ENCODE peak calls at places on chromosomes 6 and 20, in four cellular contexts. X, T, Z and L are unnamed samples.

GRCh38 chr6:100719883-100720682 is 161.0 kb downstream of the ASCC3 start:
- DNase-seq in X (no peak), T (peak; percentile 21), Z (no peak), L (no peak)

GRCh38 chr6:88780714-88781389 is 182.6 kb downstream of the RNGTT start:
- DNase-seq in X (peak; percentile 62), T (peak; percentile 89), Z (peak; percentile 66), L (peak; percentile 29)

GRCh38 chr6:138972226-138972665 is 15.8 kb downstream of the REPS1 start:
- DNase-seq in X (no peak), T (no peak), Z (no peak), L (no peak)

GRCh38 chr6:112881027-112881426 is 533.9 kb downstream of the RFPL4B start:
- DNase-seq in X (no peak), T (no peak), Z (no peak), L (no peak)

GRCh38 chr6:130513770-130514169 is 148.0 kb downstream of the TMEM200A start:
- DNase-seq in X (no peak), T (peak; percentile 71), Z (no peak), L (no peak)

GRCh38 chr20:8150591-8150990 is 18.5 kb downstream of the PLCB1 start:
- DNase-seq in X (no peak), T (no peak), Z (no peak), L (no peak)

GRCh38 chr6:75759207-75759606 is 10.2 kb downstream of the MYO6 start:
- DNase-seq in X (no peak), T (no peak), Z (no peak), L (no peak)

GRCh38 chr6:144334150-144334708 is 49.1 kb downstream of the UTRN start:
- DNase-seq in X (no peak), T (peak; percentile 68), Z (no peak), L (peak; percentile 71)

GRCh38 chr20:49956689-49957443 is 20.7 kb downstream of the RNF114 start:
- DNase-seq in X (no peak), T (no peak), Z (no peak), L (no peak)

GRCh38 chr6:28940859-28941680 is 17.3 kb upstream of the TRIM27 start:
- DNase-seq in X (peak; percentile 73), T (peak; percentile 57), Z (peak; percentile 80), L (peak; percentile 86)

GRCh38 chr6:13273202-13273930 is 55.0 kb downstream of the TBC1D7 start:
- DNase-seq in X (no peak), T (no peak), Z (no peak), L (no peak)

GRCh38 chr20:24533449-24533848 is 64.0 kb downstream of the SYNDIG1 start:
- DNase-seq in X (no peak), T (no peak), Z (peak; percentile 38), L (no peak)

GRCh38 chr6:119986934-119987549 is 637.5 kb upstream of the MAN1A1 start:
- DNase-seq in X (no peak), T (peak; percentile 42), Z (peak; percentile 41), L (no peak)

GRCh38 chr6:108133594-108134179 is 32.1 kb upstream of the NR2E1 start:
- DNase-seq in X (peak; percentile 60), T (no peak), Z (peak; percentile 94), L (peak; percentile 65)

GRCh38 chr6:116616757-116617093 is 446 bp downstream of the RSPH4A start:
- DNase-seq in X (no peak), T (no peak), Z (peak; percentile 36), L (no peak)

GRCh38 chr6:154236646-154237236 is 119.9 kb downstream of the IPCEF1 start:
- DNase-seq in X (no peak), T (no peak), Z (no peak), L (no peak)

GRCh38 chr6:155224618-155225017 is 39.2 kb upstream of the CLDN20 start:
- DNase-seq in X (no peak), T (no peak), Z (no peak), L (no peak)

GRCh38 chr6:117916483-117916882 is 9.4 kb downstream of the SLC35F1 start:
- DNase-seq in X (no peak), T (no peak), Z (no peak), L (no peak)

GRCh38 chr6:107491791-107492674 is 2.1 kb downstream of the SOBP start:
- DNase-seq in X (peak; percentile 58), T (no peak), Z (no peak), L (no peak)

GRCh38 chr6:104908031-104908430 is 48.3 kb upstream of the HACE1 start:
- DNase-seq in X (no peak), T (no peak), Z (no peak), L (no peak)

GRCh38 chr6:130372786-130373185 is 7.0 kb downstream of the TMEM200A start:
- DNase-seq in X (no peak), T (no peak), Z (no peak), L (no peak)

GRCh38 chr6:150183105-150183504 is 40.3 kb downstream of the PPP1R14C start:
- DNase-seq in X (no peak), T (peak; percentile 39), Z (no peak), L (no peak)

GRCh38 chr6:150450918-150451317 is 82.1 kb downstream of the IYD start:
- DNase-seq in X (no peak), T (no peak), Z (no peak), L (no peak)

GRCh38 chr20:35200255-35200654 is 26.2 kb upstream of the MMP24 start:
- DNase-seq in X (no peak), T (no peak), Z (no peak), L (no peak)

GRCh38 chr6:38319259-38320255 is 320.2 kb downstream of the BTBD9 start:
- DNase-seq in X (no peak), T (no peak), Z (peak; percentile 34), L (no peak)

GRCh38 chr20:15632680-15633079 is 940.6 kb downstream of the KIF16B start:
- DNase-seq in X (no peak), T (no peak), Z (no peak), L (no peak)

GRCh38 chr20:33993800-33994623 is at the start of gene RALY:
- DNase-seq in X (peak; percentile 85), T (peak; percentile 89), Z (peak; percentile 79), L (peak; percentile 89)

GRCh38 chr6:123829302-123829953 is 25.8 kb downstream of the NKAIN2 start:
- DNase-seq in X (no peak), T (no peak), Z (no peak), L (no peak)

GRCh38 chr20:32638848-32639247 is 34.9 kb downstream of the C20orf203 start:
- DNase-seq in X (no peak), T (no peak), Z (no peak), L (no peak)

GRCh38 chr20:14979472-14979986 is 642.1 kb upstream of the FLRT3 start:
- DNase-seq in X (no peak), T (no peak), Z (no peak), L (no peak)

GRCh38 chr6:88349511-88349910 is 183.4 kb upstream of the CNR1 start:
- DNase-seq in X (no peak), T (no peak), Z (no peak), L (no peak)

GRCh38 chr6:164150221-164150620 is 735.7 kb downstream of the QKI start:
- DNase-seq in X (no peak), T (no peak), Z (no peak), L (no peak)

GRCh38 chr6:100663219-100663863 is 198.6 kb upstream of the SIM1 start:
- DNase-seq in X (no peak), T (no peak), Z (no peak), L (no peak)

GRCh38 chr20:33947709-33948295 is 45.9 kb upstream of the RALY start:
- DNase-seq in X (no peak), T (peak; percentile 87), Z (peak; percentile 87), L (peak; percentile 21)

GRCh38 chr6:118212451-118213173 is 305.5 kb downstream of the SLC35F1 start:
- DNase-seq in X (no peak), T (no peak), Z (no peak), L (no peak)

GRCh38 chr6:112144145-112144926 is 56.9 kb downstream of the FAM229B start:
- DNase-seq in X (no peak), T (no peak), Z (no peak), L (no peak)

DNA sequence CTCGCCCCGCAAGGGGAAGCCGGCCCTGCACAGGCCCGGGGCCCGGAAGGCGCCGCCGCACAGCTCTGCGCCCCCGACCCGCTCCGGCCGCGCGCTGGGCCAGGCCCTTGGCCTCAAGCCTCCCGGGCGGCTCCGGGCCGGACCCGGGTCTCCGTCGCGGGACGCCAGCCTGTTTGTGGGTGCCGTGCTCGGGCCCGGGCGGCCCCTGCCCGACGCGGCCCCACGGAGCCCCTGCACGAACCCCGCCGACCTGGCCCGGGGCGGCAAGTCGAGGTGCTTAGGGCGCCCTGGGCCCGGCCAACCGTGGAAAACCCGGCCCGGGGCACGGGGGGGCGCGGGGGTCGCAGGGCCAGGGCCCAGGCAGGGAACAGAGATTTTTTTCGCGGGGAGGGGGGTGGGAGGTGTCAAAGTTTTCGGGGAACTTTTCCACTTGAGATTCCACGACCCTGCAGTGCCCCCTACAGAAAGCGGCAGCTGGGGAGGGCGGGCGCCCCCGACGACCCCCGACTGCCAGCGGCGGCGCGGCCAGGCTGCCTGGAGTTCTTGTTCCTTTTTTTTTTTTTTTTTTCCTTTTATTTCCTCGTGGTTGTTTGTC is 805 bp upstream of the STX16 start:
- DNase-seq in X (peak; percentile 59), T (no peak), Z (peak; percentile 44), L (peak; percentile 69)
- TF ChIP-seq CTCF in X (no peak), T (no peak), Z (no peak), L (no peak)

GRCh38 chr6:167665698-167666380 is 160.9 kb upstream of the AFDN start:
- DNase-seq in X (no peak), T (no peak), Z (no peak), L (no peak)

GRCh38 chr6:167666571-167667203 is 160.0 kb upstream of the AFDN start:
- DNase-seq in X (no peak), T (no peak), Z (no peak), L (no peak)

GRCh38 chr6:167663784-167664432 is 162.8 kb upstream of the AFDN start:
- DNase-seq in X (no peak), T (no peak), Z (no peak), L (peak; percentile 46)

GRCh38 chr6:167662881-167663205 is 163.9 kb upstream of the AFDN start:
- DNase-seq in X (no peak), T (no peak), Z (no peak), L (no peak)

GRCh38 chr6:167664678-167665445 is 161.8 kb upstream of the AFDN start:
- DNase-seq in X (no peak), T (no peak), Z (no peak), L (no peak)
- H3K9me3 ChIP-seq in X (no peaks in the 10 kb centered on the region), T (no peaks in the 10 kb centered on the region), Z (no peaks in the 10 kb centered on the region), L (no peaks in the 10 kb centered on the region)

GRCh38 chr20:57335392-57335791 is 5.8 kb downstream of the SPO11 start:
- DNase-seq in X (no peak), T (peak; percentile 52), Z (no peak), L (no peak)
- TF ChIP-seq CTCF in X (no peak), T (peak; percentile 74), Z (no peak), L (no peak)

DNA sequence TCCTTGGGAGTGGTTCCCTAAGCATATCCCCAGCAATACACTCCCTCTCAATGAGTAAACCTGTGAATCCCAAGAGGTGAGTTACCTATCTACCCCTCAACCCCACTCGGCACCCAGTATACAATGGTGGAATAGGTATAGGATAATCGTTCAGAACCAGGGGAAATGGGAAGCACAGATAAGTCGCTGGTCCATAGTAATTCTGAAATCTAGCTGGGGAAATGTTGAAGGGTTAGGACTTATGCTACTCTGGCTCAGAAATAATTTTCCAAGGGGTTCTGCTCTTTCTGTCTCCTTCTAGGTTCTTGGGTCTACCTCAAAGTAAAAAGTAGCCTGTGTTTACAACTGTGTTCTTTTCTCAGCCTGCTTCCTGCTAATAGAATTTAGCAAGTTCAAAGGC is 62.3 kb upstream of the NNAT start:
- DNase-seq in X (no peak), T (no peak), Z (no peak), L (no peak)
- H3K9me3 ChIP-seq in X (no peaks in the 10 kb centered on the region), T (no peaks in the 10 kb centered on the region), Z (no peaks in the 10 kb centered on the region), L (peaks cover 18% of the 10 kb centered on the region)

GRCh38 chr6:158799051-158799792 is 19.9 kb downstream of the EZR start:
- DNase-seq in X (peak; percentile 88), T (peak; percentile 44), Z (no peak), L (peak; percentile 72)
- TF ChIP-seq CTCF in X (peak; percentile 49), T (peak; percentile 65), Z (no peak), L (no peak)

GRCh38 chr20:56017560-56017959 is 12.2 kb upstream of the CBLN4 start:
- DNase-seq in X (no peak), T (no peak), Z (no peak), L (no peak)
- H3K9me3 ChIP-seq in X (no peaks in the 10 kb centered on the region), T (no peaks in the 10 kb centered on the region), Z (peaks cover 92% of the 10 kb centered on the region), L (no peaks in the 10 kb centered on the region)